ENCODE peak calls at places on chromosomes 12 and 14, in seven cellular contexts. O is upper lobe of left lung, L is ovary, U is transverse colon, M is K562, Q is esophagus muscularis mucosa, I is HepG2. H is an unnamed sample.
A peak's percentile ranks its signal among the peaks of the same experiment; 100 is the strongest.

GRCh38 chr14:32038876-32039275 is 38.2 kb upstream of the ARHGAP5 start:
- DNase-seq in M (no peak), O (no peak), I (no peak), Q (no peak), L (no peak), U (no peak), H (no peak)

GRCh38 chr12:65795453-65795852 is 28.8 kb upstream of the HMGA2 start:
- DNase-seq in Q (no peak), M (no peak), U (no peak), L (no peak), I (no peak), O (no peak), H (no peak)

GRCh38 chr12:67590122-67590795 is 58.3 kb upstream of the DYRK2 start:
- DNase-seq in I (no peak), O (no peak), Q (peak; percentile 47), U (no peak), L (no peak), M (no peak), H (no peak)

GRCh38 chr12:51970904-51971646 is 19.6 kb downstream of the ACVR1B start:
- DNase-seq in L (no peak), Q (no peak), M (peak; percentile 62), I (peak; percentile 45), U (peak; percentile 24), O (no peak), H (no peak)

GRCh38 chr14:76376409-76376877 is 506 bp downstream of the ESRRB start:
- DNase-seq in L (no peak), I (no peak), Q (no peak), U (no peak), O (no peak), M (no peak), H (no peak)

GRCh38 chr12:1531160-1531653 is 63.2 kb downstream of the FBXL14 start:
- DNase-seq in I (no peak), Q (no peak), M (peak; percentile 20), L (peak; percentile 17), U (no peak), O (no peak), H (no peak)

GRCh38 chr12:14845350-14845750 is 2.0 kb upstream of the ART4 start:
- DNase-seq in Q (no peak), L (peak; percentile 34), U (peak; percentile 49), O (no peak), M (peak; percentile 32), I (peak; percentile 56), H (no peak)

GRCh38 chr12:32918890-32919791 is 22.6 kb upstream of the PKP2 start:
- DNase-seq in M (peak; percentile 24), I (peak; percentile 37), L (peak; percentile 30), U (no peak), Q (no peak), O (no peak), H (no peak)

GRCh38 chr12:131115766-131116165 is 162.1 kb downstream of the ADGRD1 start:
- DNase-seq in Q (no peak), U (no peak), I (no peak), O (no peak), M (no peak), L (no peak), H (no peak)

GRCh38 chr14:68817513-68818212 is 24.8 kb upstream of the ZFP36L1 start:
- DNase-seq in I (no peak), O (no peak), L (no peak), U (no peak), Q (no peak), M (no peak), H (no peak)
- H3K4me1 ChIP-seq in I (peaks cover 89% of the 10 kb centered on the region), O (peaks cover 39% of the 10 kb centered on the region), L (peaks cover 28% of the 10 kb centered on the region), U (peaks cover 40% of the 10 kb centered on the region), Q (peaks cover 73% of the 10 kb centered on the region), M (peaks cover 46% of the 10 kb centered on the region), H (peaks cover 74% of the 10 kb centered on the region)

DNA sequence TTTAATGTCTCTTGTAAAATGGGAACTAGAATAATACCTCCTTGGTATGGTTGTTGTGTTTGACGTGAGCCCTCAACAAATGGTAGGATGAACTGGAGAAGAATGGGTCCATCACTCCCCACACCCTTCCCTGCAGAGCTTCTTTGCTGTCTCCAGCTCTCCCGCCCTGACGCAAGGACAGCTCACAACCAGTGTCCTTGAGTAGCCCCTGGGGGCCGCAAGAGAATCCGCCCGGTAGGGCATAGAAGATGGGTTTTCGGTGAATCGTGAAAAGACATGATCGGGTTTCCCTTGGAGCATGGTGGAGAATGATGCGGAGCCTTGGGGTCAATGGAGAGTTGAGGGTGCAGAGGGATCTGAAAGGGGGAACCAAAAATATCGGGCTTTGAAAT is 6.1 kb upstream of the PAX9 start:
- DNase-seq in U (no peak), Q (no peak), L (no peak), O (no peak), M (no peak), I (no peak), H (no peak)
- H3K27me3 ChIP-seq in U (peaks cover 100% of the 10 kb centered on the region), Q (peaks cover 90% of the 10 kb centered on the region), L (peaks cover 5% of the 10 kb centered on the region), O (peaks cover 31% of the 10 kb centered on the region), M (no peaks in the 10 kb centered on the region), I (peaks cover 68% of the 10 kb centered on the region), H (peaks cover 100% of the 10 kb centered on the region)

DNA sequence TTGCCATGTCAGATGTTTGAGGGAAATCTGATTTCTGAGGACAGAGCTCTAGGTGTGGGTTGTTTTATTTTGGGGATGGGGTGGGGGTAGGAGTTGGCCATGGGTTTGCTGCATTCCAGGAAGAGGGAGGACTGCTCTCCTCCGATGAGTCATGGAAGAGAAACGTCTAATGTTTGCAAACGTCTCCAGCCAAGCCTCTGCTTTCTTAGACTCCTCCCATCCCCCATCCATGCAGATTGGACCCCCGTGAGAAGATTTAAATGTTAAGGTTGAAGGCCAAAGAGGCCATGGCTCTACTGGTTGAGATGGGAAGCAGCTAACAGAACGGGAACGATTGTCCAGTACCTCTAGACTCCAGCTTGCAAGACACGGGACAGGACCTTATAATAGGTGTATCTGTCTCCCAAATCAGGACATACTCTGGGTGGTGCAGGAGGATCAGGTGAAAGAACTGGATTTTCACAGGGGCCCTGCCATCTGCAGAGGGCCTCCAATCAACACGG is 11.4 kb upstream of the ATP2A2 start:
- DNase-seq in Q (no peak), I (no peak), M (peak; percentile 75), O (peak; percentile 20), L (peak; percentile 40), U (no peak), H (no peak)
- TF ChIP-seq EP300 in Q (no peak), I (no peak), M (peak; percentile 61), O (no peak), L (no peak), U (no peak), H (no peak)

DNA sequence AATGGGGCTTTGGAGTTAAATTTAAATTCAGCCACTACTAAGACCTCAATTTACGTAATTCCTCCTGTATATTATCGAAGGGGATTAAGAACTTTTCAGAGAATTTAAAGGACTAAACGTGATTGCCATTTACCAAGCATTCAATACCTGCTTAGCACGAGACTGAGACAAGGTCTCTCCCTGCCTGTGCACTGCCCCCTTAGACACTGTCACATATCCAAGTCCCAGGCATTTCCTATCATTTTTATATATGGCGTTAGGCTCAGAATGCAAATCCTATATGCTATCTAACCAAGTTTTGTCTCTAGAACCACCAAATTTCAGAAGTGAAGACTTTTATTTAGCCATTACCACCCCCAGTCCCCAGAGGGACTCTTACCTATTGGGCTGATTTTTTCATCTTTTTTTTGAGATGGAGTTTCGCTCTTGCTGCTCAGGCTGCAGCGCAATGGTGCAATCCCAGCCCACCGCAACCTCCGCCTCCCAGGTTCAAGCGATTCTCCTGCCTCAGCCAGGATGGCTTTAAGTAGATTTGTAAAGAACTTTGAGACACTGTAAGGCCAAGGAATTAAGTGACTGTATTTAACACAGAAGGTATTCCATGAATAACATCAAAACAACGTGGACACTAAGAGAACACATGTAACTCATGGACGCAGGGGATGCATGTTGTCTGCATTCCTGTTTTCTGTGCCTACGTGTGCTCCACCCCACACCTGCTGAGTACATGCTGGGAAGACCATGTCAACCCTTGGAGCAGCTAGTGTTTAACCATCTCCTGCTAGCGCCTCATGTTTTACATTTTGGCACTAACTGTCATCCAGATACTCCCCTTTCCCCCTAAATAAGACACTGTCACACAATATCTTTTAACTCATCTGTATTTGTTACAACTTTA is 6.4 kb downstream of the HSP90AA1 start:
- DNase-seq in U (no peak), M (no peak), L (no peak), I (no peak), O (no peak), Q (no peak), H (no peak)
- H3K4me1 ChIP-seq in U (peaks cover 29% of the 10 kb centered on the region), M (peaks cover 4% of the 10 kb centered on the region), L (peaks cover 4% of the 10 kb centered on the region), I (peaks cover 41% of the 10 kb centered on the region), O (peaks cover 28% of the 10 kb centered on the region), Q (peaks cover 39% of the 10 kb centered on the region), H (peaks cover 36% of the 10 kb centered on the region)

GRCh38 chr12:53698948-53699672 is 23.2 kb upstream of the ATP5MC2 start:
- DNase-seq in L (no peak), I (no peak), M (no peak), U (no peak), O (no peak), Q (no peak), H (no peak)
- H3K27me3 ChIP-seq in L (no peaks in the 10 kb centered on the region), I (peaks cover 61% of the 10 kb centered on the region), M (peaks cover 64% of the 10 kb centered on the region), U (peaks cover 96% of the 10 kb centered on the region), O (peaks cover 11% of the 10 kb centered on the region), Q (peaks cover 39% of the 10 kb centered on the region), H (peaks cover 69% of the 10 kb centered on the region)

GRCh38 chr14:52729925-52730707 is at the start of gene STYX:
- DNase-seq in I (peak; percentile 95), U (peak; percentile 99), O (peak; percentile 100), L (peak; percentile 97), Q (peak; percentile 99), M (peak; percentile 89), H (peak; percentile 99)
- TF ChIP-seq EP300 in I (no peak), U (no peak), O (no peak), L (no peak), Q (no peak), M (no peak), H (no peak)

GRCh38 chr12:116263844-116264243 is 13.6 kb downstream of the MED13L start:
- DNase-seq in L (no peak), M (no peak), Q (no peak), O (no peak), I (peak; percentile 33), U (no peak), H (no peak)
- H3K4me1 ChIP-seq in L (peaks cover 20% of the 10 kb centered on the region), M (peaks cover 5% of the 10 kb centered on the region), Q (peaks cover 100% of the 10 kb centered on the region), O (peaks cover 59% of the 10 kb centered on the region), I (peaks cover 72% of the 10 kb centered on the region), U (peaks cover 63% of the 10 kb centered on the region), H (peaks cover 67% of the 10 kb centered on the region)

GRCh38 chr12:102962532-102962931 is 5.1 kb downstream of the ASCL1 start:
- DNase-seq in I (no peak), M (no peak), O (no peak), Q (no peak), L (no peak), U (no peak), H (no peak)

GRCh38 chr12:102963796-102964195 is 6.3 kb downstream of the ASCL1 start:
- DNase-seq in I (no peak), O (no peak), M (no peak), L (no peak), Q (no peak), U (no peak), H (no peak)

GRCh38 chr12:102961488-102961801 is 4.0 kb downstream of the ASCL1 start:
- DNase-seq in L (no peak), Q (no peak), U (no peak), I (no peak), M (no peak), O (no peak), H (no peak)

GRCh38 chr12:102964872-102965271 is 7.4 kb downstream of the ASCL1 start:
- DNase-seq in I (no peak), L (no peak), O (no peak), M (no peak), U (peak; percentile 54), Q (no peak), H (no peak)

DNA sequence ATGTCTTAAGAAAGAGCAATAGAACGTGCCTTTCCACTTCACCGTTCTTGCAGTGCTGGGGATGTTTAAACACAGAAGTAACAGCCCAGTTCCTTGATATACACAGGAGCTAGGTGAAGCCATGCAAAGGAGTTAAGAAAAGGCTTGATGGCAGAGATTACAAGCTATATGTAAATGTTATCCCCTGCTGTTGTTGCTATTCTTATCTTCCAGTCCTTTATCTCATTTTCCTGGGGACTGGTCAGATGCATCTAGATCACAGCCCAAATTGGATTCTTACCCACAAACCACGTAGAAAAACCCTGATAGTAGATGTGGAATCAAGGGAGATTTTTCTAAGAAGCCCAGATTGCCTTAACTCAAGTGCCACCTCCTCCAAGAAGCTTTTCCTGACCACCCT is 5.5 kb downstream of the ASCL1 start:
- DNase-seq in L (no peak), O (no peak), U (no peak), I (no peak), Q (no peak), M (no peak), H (no peak)
- H3K27me3 ChIP-seq in L (no peaks in the 10 kb centered on the region), O (no peaks in the 10 kb centered on the region), U (peaks cover 98% of the 10 kb centered on the region), I (peaks cover 81% of the 10 kb centered on the region), Q (peaks cover 38% of the 10 kb centered on the region), M (peaks cover 21% of the 10 kb centered on the region), H (peaks cover 90% of the 10 kb centered on the region)

H was measured in suprapubic skin.